ENCODE peak calls at places on chromosomes 7 and 10, in six cellular contexts. C is NCI-H1092 treated with DMSO at 0.1 percent for 48 hours, V is HFFc6, L is sciatic nerve, U is kidney glomerular epithelial cell, J is posterior cingulate gyrus. S is an unnamed sample.

GRCh38 chr10:86968994-86969355 is 693 bp downstream of the ADIRF start:
- DNase-seq in C (no peak), V (no peak), L (no peak), U (no peak), J (no peak), S (no peak)

GRCh38 chr7:17369686-17370426 is 71.4 kb downstream of the AHR start:
- DNase-seq in C (no peak), V (peak; percentile 80), L (no peak), U (peak; percentile 44), J (no peak), S (peak; percentile 56)

GRCh38 chr10:25063644-25064043 is 47.2 kb downstream of the THNSL1 start:
- DNase-seq in C (no peak), V (no peak), L (no peak), U (no peak), J (no peak), S (no peak)

GRCh38 chr10:76401006-76401405 is 969.6 kb downstream of the LRMDA start:
- DNase-seq in C (no peak), V (peak; percentile 56), L (no peak), U (no peak), J (no peak), S (no peak)

GRCh38 chr10:31838709-31839108 is 89.9 kb downstream of the ARHGAP12 start:
- DNase-seq in C (no peak), V (no peak), L (no peak), U (no peak), J (no peak), S (no peak)

GRCh38 chr7:149686001-149686400 is 87.4 kb downstream of the ZNF467 start:
- DNase-seq in C (no peak), V (peak; percentile 74), L (no peak), U (no peak), J (no peak), S (no peak)

GRCh38 chr7:16293669-16294425 is 127.5 kb downstream of the CRPPA start:
- DNase-seq in C (no peak), V (no peak), L (no peak), U (no peak), J (no peak), S (no peak)

GRCh38 chr7:18508441-18509427 is 13.2 kb downstream of the HDAC9 start:
- DNase-seq in C (no peak), V (peak; percentile 96), L (no peak), U (peak; percentile 94), J (no peak), S (peak; percentile 96)

GRCh38 chr7:104124469-104124868 is 83.3 kb downstream of the ORC5 start:
- DNase-seq in C (no peak), V (peak; percentile 66), L (no peak), U (no peak), J (no peak), S (no peak)

GRCh38 chr10:107826166-107826565 is 661.7 kb upstream of the SORCS1 start:
- DNase-seq in C (no peak), V (no peak), L (no peak), U (no peak), J (no peak), S (no peak)

GRCh38 chr10:43250925-43251663 is 15.8 kb downstream of the RASGEF1A start:
- DNase-seq in C (no peak), V (no peak), L (peak; percentile 38), U (no peak), J (no peak), S (no peak)

GRCh38 chr10:68176797-68177196 is 55.1 kb downstream of the ATOH7 start:
- DNase-seq in C (no peak), V (no peak), L (no peak), U (no peak), J (no peak), S (no peak)

GRCh38 chr10:79102056-79102874 is 33.5 kb downstream of the ZMIZ1 start:
- DNase-seq in C (no peak), V (no peak), L (peak; percentile 85), U (peak; percentile 63), J (no peak), S (peak; percentile 28)

GRCh38 chr7:150716368-150716767 is at the start of gene GIMAP1:
- DNase-seq in C (no peak), V (no peak), L (peak; percentile 64), U (no peak), J (no peak), S (no peak)

GRCh38 chr7:111796671-111797070 is 234.4 kb upstream of the IMMP2L start:
- DNase-seq in C (no peak), V (no peak), L (no peak), U (no peak), J (no peak), S (no peak)

S was measured in HT1080.